ENCODE peak calls at places on chromosomes 5 and 9, in four cellular contexts. One of them, this sample, is unnamed.

GRCh38 chr9:12680341-12680740 is 12.8 kb upstream of the TYRP1 start:
- DNase-seq in AG09309: peak
- DNase-seq in choroid plexus epithelial cell: peak
- DNase-seq in EH: peak
- DNase-seq in this sample: no peak

GRCh38 chr5:168023190-168023589 is 268.3 kb upstream of the WWC1 start:
- DNase-seq in AG09309: no peak
- DNase-seq in choroid plexus epithelial cell: no peak
- DNase-seq in EH: no peak
- DNase-seq in this sample: no peak

GRCh38 chr5:96716716-96717115 is 54.5 kb downstream of the CAST start:
- DNase-seq in AG09309: no peak
- DNase-seq in choroid plexus epithelial cell: no peak
- DNase-seq in EH: no peak
- DNase-seq in this sample: no peak

GRCh38 chr5:78665519-78665918 is 16.9 kb upstream of the LHFPL2 start:
- DNase-seq in choroid plexus epithelial cell: no peak
- DNase-seq in EH: no peak
- DNase-seq in AG09309: no peak
- DNase-seq in this sample: no peak

GRCh38 chr5:175383350-175383749 is 60.6 kb downstream of the DRD1 start:
- DNase-seq in EH: no peak
- DNase-seq in AG09309: no peak
- DNase-seq in choroid plexus epithelial cell: no peak
- DNase-seq in this sample: no peak

GRCh38 chr5:138282918-138283742 is 8.7 kb upstream of the GFRA3 start:
- DNase-seq in EH: peak
- DNase-seq in AG09309: peak
- DNase-seq in choroid plexus epithelial cell: peak
- DNase-seq in this sample: no peak

GRCh38 chr9:10538073-10538472 is 74.7 kb downstream of the PTPRD start:
- DNase-seq in EH: no peak
- DNase-seq in AG09309: no peak
- DNase-seq in choroid plexus epithelial cell: no peak
- DNase-seq in this sample: no peak

GRCh38 chr9:4196886-4197285 is 103.0 kb downstream of the GLIS3 start:
- DNase-seq in EH: no peak
- DNase-seq in choroid plexus epithelial cell: peak
- DNase-seq in AG09309: no peak
- DNase-seq in this sample: no peak

GRCh38 chr9:21831841-21832509 is 29.5 kb downstream of the MTAP start:
- DNase-seq in choroid plexus epithelial cell: peak
- DNase-seq in AG09309: peak
- DNase-seq in EH: peak
- DNase-seq in this sample: peak

GRCh38 chr5:33299621-33300208 is 141.1 kb upstream of the TARS1 start:
- DNase-seq in EH: peak
- DNase-seq in choroid plexus epithelial cell: peak
- DNase-seq in AG09309: no peak
- DNase-seq in this sample: no peak

GRCh38 chr9:116693233-116693731 is 6.2 kb downstream of the TRIM32 start:
- DNase-seq in AG09309: no peak
- DNase-seq in choroid plexus epithelial cell: peak
- DNase-seq in EH: peak
- DNase-seq in this sample: no peak

GRCh38 chr9:22337261-22337660 is 109.4 kb upstream of the DMRTA1 start:
- DNase-seq in EH: no peak
- DNase-seq in AG09309: no peak
- DNase-seq in choroid plexus epithelial cell: peak
- DNase-seq in this sample: no peak

GRCh38 chr9:70600479-70600878 is 186.0 kb upstream of the KLF9 start:
- DNase-seq in AG09309: peak
- DNase-seq in choroid plexus epithelial cell: peak
- DNase-seq in EH: peak
- DNase-seq in this sample: no peak

GRCh38 chr9:117782931-117783788 is 79.0 kb downstream of the TLR4 start:
- DNase-seq in AG09309: peak
- DNase-seq in choroid plexus epithelial cell: peak
- DNase-seq in EH: peak
- DNase-seq in this sample: peak

GRCh38 chr5:179307931-179308471 is 37.3 kb downstream of the ADAMTS2 start:
- DNase-seq in EH: no peak
- DNase-seq in AG09309: no peak
- DNase-seq in choroid plexus epithelial cell: no peak
- DNase-seq in this sample: no peak

GRCh38 chr5:137858223-137858916 is 9.3 kb upstream of the MYOT start:
- DNase-seq in EH: peak
- DNase-seq in choroid plexus epithelial cell: peak
- DNase-seq in AG09309: no peak
- DNase-seq in this sample: no peak

GRCh38 chr5:71924325-71924724 is 182.9 kb upstream of the MAP1B start:
- DNase-seq in AG09309: no peak
- DNase-seq in EH: peak
- DNase-seq in choroid plexus epithelial cell: peak
- DNase-seq in this sample: no peak